ENCODE peak calls at places on chromosomes 4 and X, in six cellular contexts. U is choroid plexus epithelial cell, Y is right lobe of liver, Z is AG04450, A is T-helper 1 cell, G is epithelial cell of proximal tubule. N is an unnamed sample.

GRCh38 chr4:78024692-78025091 is 32.4 kb upstream of the FRAS1 start:
- DNase-seq in U (no peak), Z (no peak), G (no peak), Y (no peak), A (no peak), N (no peak)

GRCh38 chr4:41069838-41070237 is 144.5 kb downstream of the APBB2 start:
- DNase-seq in G (no peak), A (no peak), Z (no peak), Y (no peak), U (no peak), N (no peak)

GRCh38 chrX:41303013-41303412 is 30.9 kb upstream of the DDX3X start:
- DNase-seq in Y (no peak), G (no peak), A (no peak), Z (no peak), U (no peak), N (no peak)

GRCh38 chrX:21374994-21375794 is 976 bp downstream of the CNKSR2 start:
- DNase-seq in Y (no peak), A (no peak), U (no peak), G (no peak), Z (no peak), N (no peak)

GRCh38 chr4:48698029-48698901 is 81.8 kb downstream of the FRYL start:
- DNase-seq in Z (peak; percentile 52), G (peak; percentile 78), U (peak; percentile 95), A (no peak), Y (peak; percentile 60), N (no peak)

GRCh38 chr4:100933628-100934027 is 413.7 kb downstream of the PPP3CA start:
- DNase-seq in G (no peak), A (no peak), Y (no peak), Z (no peak), U (peak; percentile 82), N (no peak)

GRCh38 chrX:1397441-1397840 is 5.5 kb upstream of the SLC25A6 start:
- DNase-seq in G (no peak), Z (no peak), Y (peak; percentile 27), U (no peak), A (no peak), N (peak; percentile 36)

GRCh38 chrX:48569958-48570357 is 4.3 kb upstream of the RBM3 start:
- DNase-seq in A (no peak), Z (no peak), G (no peak), Y (no peak), U (no peak), N (no peak)

GRCh38 chr4:148023782-148024181 is 291.9 kb downstream of the ARHGAP10 start:
- DNase-seq in A (no peak), U (no peak), Z (no peak), G (no peak), Y (peak; percentile 69), N (no peak)

GRCh38 chrX:129262912-129263311 is 260.4 kb downstream of the SMARCA1 start:
- DNase-seq in A (no peak), Y (no peak), U (no peak), G (no peak), Z (no peak), N (no peak)

GRCh38 chr4:3493720-3494492 is 30.8 kb downstream of the DOK7 start:
- DNase-seq in Z (no peak), Y (no peak), U (no peak), G (no peak), A (no peak), N (no peak)

GRCh38 chr4:7877131-7877530 is 62.5 kb downstream of the AFAP1 start:
- DNase-seq in U (no peak), Z (no peak), G (no peak), Y (no peak), A (no peak), N (no peak)

GRCh38 chrX:70973221-70973620 is 42.3 kb upstream of the SLC7A3 start:
- DNase-seq in Y (no peak), G (no peak), Z (no peak), U (peak; percentile 11), A (no peak), N (no peak)

GRCh38 chrX:134999469-134999868 is 8.7 kb downstream of the SMIM10 start:
- DNase-seq in U (peak; percentile 71), Z (no peak), G (no peak), Y (no peak), A (no peak), N (no peak)

GRCh38 chr4:157128395-157128794 is 52.4 kb downstream of the GLRB start:
- DNase-seq in U (peak; percentile 77), A (no peak), Z (peak; percentile 4), Y (no peak), G (no peak), N (no peak)

GRCh38 chr4:15513545-15513944 is 43.9 kb downstream of the CC2D2A start:
- DNase-seq in Y (no peak), A (no peak), U (peak; percentile 67), G (no peak), Z (no peak), N (no peak)

GRCh38 chr4:174177536-174177935 is 105.9 kb downstream of the FBXO8 start:
- DNase-seq in A (no peak), Z (no peak), U (no peak), Y (no peak), G (no peak), N (no peak)

GRCh38 chrX:13179100-13179499 is 134.7 kb upstream of the FAM9C start:
- DNase-seq in G (no peak), U (no peak), Z (no peak), Y (no peak), A (no peak), N (no peak)

GRCh38 chr4:48431401-48431800 is 51.7 kb upstream of the SLC10A4 start:
- DNase-seq in Z (no peak), U (no peak), Y (no peak), A (no peak), G (no peak), N (no peak)

GRCh38 chrX:149286940-149287349 is 218.2 kb downstream of the IDS start:
- DNase-seq in G (no peak), U (peak; percentile 70), Y (no peak), A (peak; percentile 10), Z (peak; percentile 1), N (no peak)

GRCh38 chrX:101287402-101287801 is 3.7 kb downstream of the TAF7L start:
- DNase-seq in A (no peak), U (peak; percentile 67), G (no peak), Z (peak; percentile 11), Y (no peak), N (no peak)

GRCh38 chr4:147820975-147821374 is 89.1 kb downstream of the ARHGAP10 start:
- DNase-seq in A (no peak), Y (no peak), Z (no peak), U (no peak), G (no peak), N (no peak)